ENCODE peak calls at places on chromosomes 3 and 15, in ten cellular contexts. G is endothelial cell of umbilical vein, J is foreskin fibroblast, D is IMR-90, Q is mesothelial cell of epicardium, O is B cell, C is fibroblast of mammary gland, T is cardiac muscle cell, H is transverse colon, E is glutamatergic neuron. I is an unnamed sample.

GRCh38 chr3:169299129-169299528 is 364.4 kb downstream of the MECOM start:
- DNase-seq in G (no peak), J (no peak), D (no peak), Q (no peak), O (no peak), C (no peak), T (no peak), H (peak; percentile 84), E (no peak), I (no peak)

GRCh38 chr3:28916713-28917499 is 364.0 kb upstream of the RBMS3 start:
- DNase-seq in G (peak; percentile 96), J (peak; percentile 39), D (peak; percentile 65), Q (no peak), O (peak; percentile 6), C (peak; percentile 71), T (peak; percentile 62), H (peak; percentile 33), E (no peak), I (no peak)

GRCh38 chr3:190053919-190054672 is 66.6 kb downstream of the P3H2 start:
- DNase-seq in G (peak; percentile 34), J (peak; percentile 72), D (peak; percentile 92), Q (no peak), O (no peak), C (peak; percentile 90), T (no peak), H (no peak), E (no peak), I (no peak)

GRCh38 chr3:184171562-184171961 is 3.1 kb upstream of the AP2M1 start:
- DNase-seq in G (no peak), J (no peak), D (peak; percentile 56), Q (no peak), O (no peak), C (peak; percentile 79), T (no peak), H (no peak), E (no peak), I (no peak)

GRCh38 chr3:136932518-136932917 is 25.3 kb upstream of the IL20RB start:
- DNase-seq in G (peak; percentile 53), J (no peak), D (peak; percentile 62), Q (no peak), O (peak; percentile 10), C (peak; percentile 37), T (no peak), H (no peak), E (no peak), I (no peak)

GRCh38 chr3:144175644-144176425 is 204.2 kb downstream of the DIPK2A start:
- DNase-seq in G (no peak), J (no peak), D (no peak), Q (no peak), O (no peak), C (no peak), T (no peak), H (no peak), E (no peak), I (no peak)

GRCh38 chr3:57199895-57200297 is at the start of gene HESX1:
- DNase-seq in G (no peak), J (no peak), D (no peak), Q (no peak), O (no peak), C (no peak), T (no peak), H (no peak), E (no peak), I (no peak)

GRCh38 chr3:35064761-35065160 is 574.6 kb upstream of the ARPP21 start:
- DNase-seq in G (no peak), J (no peak), D (no peak), Q (no peak), O (no peak), C (no peak), T (no peak), H (no peak), E (no peak), I (no peak)

GRCh38 chr3:52090131-52090548 is 33.8 kb upstream of the DUSP7 start:
- DNase-seq in G (peak; percentile 79), J (peak; percentile 86), D (peak; percentile 92), Q (no peak), O (no peak), C (peak; percentile 87), T (no peak), H (no peak), E (no peak), I (no peak)

GRCh38 chr3:66485291-66485968 is 15.4 kb downstream of the LRIG1 start:
- DNase-seq in G (no peak), J (peak; percentile 73), D (peak; percentile 97), Q (no peak), O (no peak), C (peak; percentile 78), T (peak; percentile 47), H (no peak), E (no peak), I (no peak)

GRCh38 chr15:39931615-39932014 is 2.3 kb upstream of the EIF2AK4 start:
- DNase-seq in G (no peak), J (no peak), D (no peak), Q (no peak), O (no peak), C (no peak), T (no peak), H (no peak), E (no peak), I (no peak)
- TF ChIP-seq CTCF in G (no peak), J (no peak), D (peak; percentile 42), Q (no peak), O (no peak), C (peak; percentile 8), T (peak; percentile 29), H (no peak), E (no peak), I (no peak)

DNA sequence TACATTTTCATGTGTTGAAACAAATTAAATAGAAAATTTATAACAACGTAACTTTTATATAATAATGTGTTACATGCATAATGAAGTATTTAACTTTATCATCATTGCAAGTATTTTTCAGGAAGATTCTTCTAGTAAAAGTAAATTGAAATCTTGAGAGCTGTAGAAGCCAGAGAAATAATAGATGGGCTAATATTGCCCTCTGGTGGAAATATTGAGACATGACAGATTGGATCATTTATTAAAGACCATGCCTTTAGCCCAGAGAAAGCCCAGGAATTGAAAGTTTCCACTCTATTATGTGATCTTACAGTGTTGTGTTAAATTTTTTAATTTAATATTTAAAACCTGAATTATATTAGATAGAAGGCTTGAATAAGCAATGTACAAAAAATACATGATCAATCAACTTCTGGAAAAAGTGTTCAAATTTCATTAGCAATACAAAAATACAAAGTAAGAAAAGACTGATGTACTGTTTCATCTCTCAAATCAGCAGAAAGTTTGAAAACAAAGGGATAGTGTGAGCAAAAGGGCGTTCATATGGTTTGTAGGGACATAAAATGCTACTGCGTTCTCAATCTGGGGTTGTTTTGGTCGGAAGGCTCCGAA is 52.7 kb upstream of the SPTSSB start:
- DNase-seq in G (peak; percentile 44), J (peak; percentile 14), D (peak; percentile 42), Q (no peak), O (peak; percentile 33), C (peak; percentile 52), T (peak; percentile 42), H (no peak), E (no peak), I (no peak)
- TF ChIP-seq CTCF in G (no peak), J (peak; percentile 38), D (peak; percentile 81), Q (peak; percentile 95), O (peak; percentile 94), C (peak; percentile 53), T (peak; percentile 45), H (peak; percentile 70), E (peak; percentile 92), I (no peak)

GRCh38 chr3:158731938-158732855 is at the start of gene RARRES1:
- DNase-seq in G (peak; percentile 50), J (peak; percentile 43), D (peak; percentile 62), Q (peak; percentile 40), O (peak; percentile 37), C (peak; percentile 48), T (peak; percentile 77), H (peak; percentile 75), E (peak; percentile 65), I (peak; percentile 58)
- TF ChIP-seq CTCF in G (peak; percentile 7), J (no peak), D (no peak), Q (no peak), O (no peak), C (no peak), T (no peak), H (no peak), E (no peak), I (no peak)

DNA sequence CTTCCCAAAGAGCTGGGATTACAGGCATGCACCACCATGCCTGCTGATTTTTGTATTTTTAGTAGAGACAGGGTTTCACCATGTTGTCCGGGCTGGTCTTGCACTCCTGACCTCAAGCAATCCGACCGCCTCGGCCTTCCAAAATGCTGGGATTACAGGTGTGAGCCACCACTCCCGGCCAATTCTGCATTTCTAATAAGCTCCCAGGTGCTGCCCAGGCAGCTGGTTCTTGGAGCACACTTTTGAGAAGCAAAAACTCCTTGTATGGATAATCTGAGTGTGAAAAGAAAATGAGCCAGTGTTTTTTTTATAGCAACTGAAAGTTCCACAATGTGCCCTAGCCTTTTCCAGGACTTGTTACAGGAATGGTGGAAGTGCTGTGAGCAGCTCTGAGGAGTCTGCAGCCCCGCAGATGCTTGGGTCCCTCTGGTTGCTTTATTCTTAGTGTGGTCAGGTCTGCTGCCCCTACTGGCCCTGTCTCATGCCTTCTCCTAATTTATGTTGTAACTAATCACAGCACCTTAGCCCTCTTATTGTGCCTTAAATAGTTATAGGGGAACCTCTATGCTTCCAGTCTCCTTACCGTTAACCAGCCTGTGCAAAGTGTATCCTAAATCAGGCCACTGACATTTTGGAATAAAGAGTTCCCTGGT is 13.5 kb upstream of the KCNAB1 start:
- DNase-seq in G (no peak), J (no peak), D (no peak), Q (no peak), O (no peak), C (no peak), T (peak; percentile 38), H (no peak), E (no peak), I (no peak)
- TF ChIP-seq CTCF in G (no peak), J (no peak), D (no peak), Q (no peak), O (no peak), C (peak; percentile 8), T (peak; percentile 9), H (no peak), E (no peak), I (no peak)

GRCh38 chr15:71440479-71441071 is 325.3 kb downstream of the THSD4 start:
- DNase-seq in G (peak; percentile 84), J (peak; percentile 55), D (peak; percentile 80), Q (no peak), O (peak; percentile 7), C (peak; percentile 85), T (peak; percentile 50), H (no peak), E (no peak), I (no peak)
- TF ChIP-seq CTCF in G (peak; percentile 19), J (peak; percentile 26), D (peak; percentile 67), Q (peak; percentile 63), O (peak; percentile 46), C (peak; percentile 56), T (peak; percentile 40), H (peak; percentile 55), E (peak; percentile 66), I (no peak)

DNA sequence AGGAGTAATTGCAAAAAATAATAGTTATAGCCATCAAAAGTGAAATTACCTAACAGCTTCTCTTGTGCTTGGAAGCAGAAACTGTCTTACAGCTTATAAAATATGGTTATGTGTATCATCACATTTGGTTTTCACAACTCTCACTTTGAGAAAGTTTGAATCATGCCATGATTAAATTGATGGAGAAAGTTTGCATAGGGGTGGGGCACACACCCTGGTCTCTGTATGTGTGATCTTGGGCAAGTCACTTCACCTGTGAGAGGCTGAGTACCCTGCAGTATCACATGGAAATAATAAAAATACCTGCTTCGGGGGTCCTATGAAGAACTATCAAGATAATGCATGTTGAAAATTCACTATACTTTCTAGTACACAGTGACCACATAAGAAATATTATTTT is 471.4 kb downstream of the RAP2B start:
- DNase-seq in G (no peak), J (no peak), D (no peak), Q (no peak), O (no peak), C (no peak), T (no peak), H (no peak), E (no peak), I (no peak)
- TF ChIP-seq CTCF in G (no peak), J (no peak), D (no peak), Q (no peak), O (no peak), C (no peak), T (no peak), H (no peak), E (no peak), I (no peak)